ENCODE peak calls at places on chromosome 21, in six cellular contexts. X is K562, F is H1, G is GM12878, T is GM12892, Y is HepG2. E is an unnamed sample.

GRCh38 chr21:41745971-41746743 is 20.7 kb downstream of the RIPK4 start:
- DNase-seq in T (no peak), G (no peak), X (peak; percentile 54), F (no peak), Y (no peak), E (no peak)

GRCh38 chr21:15520811-15521643 is 208.8 kb upstream of the USP25 start:
- DNase-seq in G (no peak), T (no peak), X (no peak), Y (peak; percentile 16), F (no peak), E (no peak)

GRCh38 chr21:40901690-40902089 is 54.7 kb upstream of the DSCAM start:
- DNase-seq in X (no peak), T (no peak), F (no peak), Y (no peak), G (no peak), E (no peak)

GRCh38 chr21:37032877-37033471 is 26.5 kb downstream of the RIPPLY3 start:
- DNase-seq in X (no peak), G (no peak), F (no peak), Y (no peak), T (no peak), E (no peak)

GRCh38 chr21:31874817-31875216 is 2.0 kb downstream of the HUNK start:
- DNase-seq in G (no peak), X (no peak), F (no peak), Y (no peak), T (no peak), E (no peak)

GRCh38 chr21:46297311-46298082 is 11.4 kb downstream of the YBEY start:
- DNase-seq in X (no peak), G (no peak), Y (no peak), F (no peak), T (no peak), E (no peak)

GRCh38 chr21:43359081-43359822 is 67.7 kb downstream of the SIK1 start:
- DNase-seq in F (no peak), X (no peak), T (no peak), G (no peak), Y (no peak), E (no peak)

GRCh38 chr21:25995283-25995682 is 175.3 kb downstream of the APP start:
- DNase-seq in X (no peak), G (no peak), T (no peak), F (no peak), Y (no peak), E (no peak)

GRCh38 chr21:25461730-25462129 is 145.6 kb downstream of the MRPL39 start:
- DNase-seq in X (no peak), G (no peak), F (no peak), T (no peak), Y (no peak), E (no peak)

GRCh38 chr21:30306821-30307330 is 13.2 kb downstream of the KRTAP26-1 start:
- DNase-seq in T (no peak), G (no peak), Y (no peak), X (no peak), F (no peak), E (no peak)

GRCh38 chr21:41374867-41375533 is 13.2 kb downstream of the MX2 start:
- DNase-seq in G (no peak), T (no peak), Y (no peak), X (no peak), F (no peak), E (no peak)

GRCh38 chr21:46142581-46143473 is 12.6 kb downstream of the FTCD start:
- DNase-seq in Y (no peak), F (no peak), T (no peak), G (no peak), X (no peak), E (no peak)

GRCh38 chr21:38440746-38441145 is 57.5 kb downstream of the ERG start:
- DNase-seq in G (no peak), X (no peak), F (no peak), T (no peak), Y (peak; percentile 18), E (no peak)

GRCh38 chr21:36320421-36321324 is 676 bp downstream of the MORC3 start:
- DNase-seq in F (no peak), X (no peak), Y (peak; percentile 35), T (peak; percentile 38), G (peak; percentile 17), E (peak; percentile 52)

GRCh38 chr21:46125846-46126301 is 28.0 kb downstream of the COL6A2 start:
- DNase-seq in X (no peak), G (no peak), T (no peak), F (no peak), Y (no peak), E (peak; percentile 6)

GRCh38 chr21:32713726-32714125 is 14.1 kb downstream of the SYNJ1 start:
- DNase-seq in T (no peak), G (no peak), Y (no peak), X (peak; percentile 18), F (no peak), E (no peak)

GRCh38 chr21:41817228-41817627 is 50.4 kb upstream of the RIPK4 start:
- DNase-seq in X (peak; percentile 81), Y (peak; percentile 44), G (no peak), F (no peak), T (peak; percentile 65), E (peak; percentile 73)

GRCh38 chr21:39885119-39885848 is 18.0 kb downstream of the PCP4 start:
- DNase-seq in F (no peak), G (no peak), Y (no peak), X (no peak), T (no peak), E (no peak)

GRCh38 chr21:21101911-21102310 is 103.7 kb downstream of the NCAM2 start:
- DNase-seq in Y (peak; percentile 3), X (peak; percentile 15), T (no peak), F (no peak), G (no peak), E (no peak)

GRCh38 chr21:31351438-31351837 is 7.4 kb upstream of the TIAM1 start:
- DNase-seq in G (no peak), F (peak; percentile 23), Y (no peak), X (no peak), T (no peak), E (no peak)

GRCh38 chr21:32135401-32136363 is 143.2 kb downstream of the MIS18A start:
- DNase-seq in T (peak; percentile 15), X (no peak), Y (no peak), G (peak; percentile 61), F (no peak), E (no peak)

GRCh38 chr21:37153935-37154350 is 80.9 kb downstream of the TTC3 start:
- DNase-seq in G (no peak), F (no peak), X (no peak), T (no peak), Y (peak; percentile 98), E (no peak)

GRCh38 chr21:46063734-46064680 is 33.9 kb upstream of the COL6A2 start:
- DNase-seq in T (no peak), G (no peak), X (no peak), F (no peak), Y (no peak), E (no peak)

GRCh38 chr21:39084073-39084472 is 99.2 kb downstream of the PSMG1 start:
- DNase-seq in G (no peak), T (no peak), F (no peak), Y (no peak), X (no peak), E (no peak)

GRCh38 chr21:44991538-44992483 is 52.0 kb downstream of the SLX9 start:
- DNase-seq in Y (no peak), G (no peak), F (no peak), X (no peak), T (no peak), E (no peak)
- TF ChIP-seq POLR2A in Y (no peak), G (no peak), F (no peak), X (no peak), T (no peak), E (no peak)

DNA sequence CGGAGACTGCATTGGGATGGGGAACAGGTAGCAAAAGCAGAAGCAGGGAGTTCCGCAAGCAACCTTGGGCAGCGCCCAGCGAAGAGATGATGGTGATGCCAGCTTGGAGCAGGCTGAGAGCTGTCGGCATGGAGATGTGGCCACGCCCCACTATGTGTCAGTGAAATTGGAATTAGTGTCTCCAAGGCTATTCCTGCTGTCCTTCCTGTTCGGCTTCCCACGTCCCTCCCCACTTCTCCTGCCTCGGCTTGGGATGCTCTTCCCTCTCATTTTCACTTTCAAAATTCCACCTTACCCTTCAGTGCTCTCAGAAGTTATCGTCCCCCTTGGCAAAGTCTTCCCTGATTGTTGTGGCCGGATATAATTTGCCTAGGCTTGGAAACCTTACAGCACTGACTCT is 270.6 kb upstream of the RUNX1 start:
- DNase-seq in G (no peak), F (no peak), Y (no peak), X (no peak), T (no peak), E (no peak)
- TF ChIP-seq TAF1 in G (no peak), F (no peak), Y (no peak), X (no peak), T (no peak), E (no peak)

DNA sequence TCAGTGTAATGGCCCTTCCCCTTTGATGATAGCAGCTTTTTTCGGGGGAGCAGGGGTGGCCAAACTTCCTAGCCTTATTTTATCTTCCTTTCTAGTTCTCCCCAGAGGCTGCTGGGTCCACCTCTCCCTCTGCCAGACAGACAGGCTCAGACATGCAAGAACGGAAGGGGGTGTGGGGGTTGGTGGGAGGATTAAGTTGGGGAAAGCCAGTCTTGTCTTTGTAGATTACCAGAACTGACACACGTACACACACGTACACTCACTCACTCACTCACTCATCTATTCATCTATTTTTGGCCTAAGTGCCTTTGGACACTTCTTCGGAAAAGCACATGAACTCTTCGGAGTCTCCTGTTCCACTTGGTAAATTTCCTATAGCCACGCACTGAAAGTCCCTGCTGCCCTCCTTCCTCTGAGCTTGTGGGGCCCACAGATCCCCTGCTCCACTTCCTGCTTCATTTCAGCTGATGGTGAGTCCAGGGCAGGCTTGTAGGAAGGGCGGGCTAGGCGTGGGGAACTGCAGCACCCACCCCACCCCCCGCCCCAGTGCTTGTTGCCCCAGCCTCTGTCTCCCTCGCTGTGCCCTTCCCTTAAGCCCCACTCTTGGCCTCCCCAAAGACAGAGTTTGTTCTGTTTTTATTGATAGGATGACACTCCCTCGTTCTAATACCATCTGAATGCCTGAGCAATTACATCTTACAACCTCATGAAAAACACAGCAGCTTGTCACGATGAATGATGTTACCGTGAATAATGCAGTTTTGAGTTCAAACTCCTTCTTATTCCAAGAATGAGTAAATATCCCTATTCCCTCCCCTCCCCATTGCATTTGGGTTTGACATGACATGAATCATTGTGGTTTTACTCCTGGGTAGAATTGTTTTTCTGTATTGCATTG is 60.7 kb upstream of the ATP5PO start:
- DNase-seq in F (no peak), X (peak; percentile 87), T (no peak), G (peak; percentile 90), Y (peak; percentile 65), E (no peak)
- TF ChIP-seq POLR2A in F (no peak), X (peak; percentile 72), T (peak; percentile 65), G (peak; percentile 57), Y (no peak), E (peak; percentile 80)

GRCh38 chr21:19010996-19011395 is 607.4 kb upstream of the TMPRSS15 start:
- DNase-seq in G (no peak), F (no peak), X (no peak), Y (no peak), T (no peak), E (no peak)

DNA sequence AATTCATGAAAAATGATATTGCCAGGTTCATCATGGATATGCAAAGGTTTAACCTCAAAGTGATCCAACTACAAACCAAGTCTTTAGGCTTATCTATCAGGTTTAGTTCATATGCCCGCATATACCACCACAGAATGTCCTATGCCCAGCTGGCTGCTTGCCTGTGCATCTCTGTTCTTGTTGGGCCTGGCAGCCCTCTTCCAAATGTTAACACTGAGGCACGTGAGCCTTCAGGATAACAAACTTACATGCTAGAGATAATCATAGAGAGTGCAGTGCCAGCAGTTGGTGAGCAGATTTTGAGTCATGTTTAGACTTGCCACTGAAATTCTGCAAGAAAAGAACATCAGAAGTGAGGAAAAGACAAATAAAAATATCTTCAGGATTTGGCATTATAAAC is 607.9 kb upstream of the TMPRSS15 start:
- DNase-seq in G (no peak), F (no peak), T (no peak), Y (no peak), X (no peak), E (no peak)
- TF ChIP-seq TAF1 in G (no peak), F (no peak), T (no peak), Y (no peak), X (no peak), E (no peak)

E was measured in GM12891.